ENCODE peak calls at places on chromosomes 2 and 18, in six cellular contexts. L, P, E, T, R and C are unnamed samples.

GRCh38 chr2:24754985-24755690 is 38.1 kb downstream of the PTRHD1 start:
- DNase-seq in L (no peak), P (no peak), E (no peak), T (no peak), R (no peak), C (no peak)

GRCh38 chr2:153360239-153360638 is 118.3 kb downstream of the RPRM start:
- DNase-seq in L (no peak), P (no peak), E (no peak), T (no peak), R (no peak), C (no peak)

GRCh38 chr18:39840406-39840805 is 2114.6 kb upstream of the PIK3C3 start:
- DNase-seq in L (no peak), P (no peak), E (no peak), T (no peak), R (no peak), C (no peak)

GRCh38 chr2:9139491-9140443 is 66.8 kb upstream of the ASAP2 start:
- DNase-seq in L (peak; percentile 70), P (peak; percentile 78), E (peak; percentile 52), T (peak; percentile 83), R (peak; percentile 77), C (peak; percentile 68)

GRCh38 chr18:41099451-41099850 is 855.6 kb upstream of the PIK3C3 start:
- DNase-seq in L (no peak), P (no peak), E (no peak), T (no peak), R (no peak), C (no peak)

GRCh38 chr18:7824970-7825369 is 257.9 kb downstream of the PTPRM start:
- DNase-seq in L (no peak), P (peak; percentile 12), E (no peak), T (no peak), R (no peak), C (peak; percentile 74)

GRCh38 chr2:216696751-216697560 is 1.6 kb upstream of the IGFBP5 start:
- DNase-seq in L (no peak), P (no peak), E (peak; percentile 62), T (no peak), R (no peak), C (no peak)

GRCh38 chr2:24642351-24642750 is 150.8 kb downstream of the PTRHD1 start:
- DNase-seq in L (no peak), P (no peak), E (no peak), T (no peak), R (no peak), C (no peak)

GRCh38 chr2:185181901-185182300 is 556.7 kb upstream of the FSIP2 start:
- DNase-seq in L (no peak), P (no peak), E (no peak), T (no peak), R (no peak), C (no peak)

GRCh38 chr18:56711706-56712445 is 60.7 kb downstream of the WDR7 start:
- DNase-seq in L (no peak), P (no peak), E (no peak), T (no peak), R (no peak), C (no peak)

GRCh38 chr18:67421666-67422065 is 94.9 kb downstream of the DSEL start:
- DNase-seq in L (no peak), P (no peak), E (no peak), T (no peak), R (no peak), C (no peak)

GRCh38 chr2:173414823-173415322 is 60.2 kb downstream of the CDCA7 start:
- DNase-seq in L (peak; percentile 62), P (no peak), E (no peak), T (no peak), R (no peak), C (no peak)

GRCh38 chr2:223970343-223971128 is 13.3 kb downstream of the MRPL44 start:
- DNase-seq in L (no peak), P (peak; percentile 58), E (peak; percentile 49), T (no peak), R (no peak), C (no peak)

GRCh38 chr2:890791-891190 is 59.9 kb upstream of the SNTG2 start:
- DNase-seq in L (no peak), P (no peak), E (no peak), T (no peak), R (peak; percentile 19), C (no peak)

GRCh38 chr2:11541693-11542274 is 7.9 kb downstream of the GREB1 start:
- DNase-seq in L (no peak), P (no peak), E (no peak), T (no peak), R (no peak), C (no peak)

GRCh38 chr2:11539317-11540147 is 5.7 kb downstream of the GREB1 start:
- DNase-seq in L (peak; percentile 74), P (peak; percentile 94), E (no peak), T (no peak), R (no peak), C (no peak)

GRCh38 chr2:11542275-11542819 is 8.5 kb downstream of the GREB1 start:
- DNase-seq in L (no peak), P (no peak), E (no peak), T (no peak), R (no peak), C (no peak)

GRCh38 chr2:11540148-11540995 is 6.5 kb downstream of the GREB1 start:
- DNase-seq in L (peak; percentile 59), P (peak; percentile 65), E (peak; percentile 9), T (no peak), R (no peak), C (no peak)

DNA sequence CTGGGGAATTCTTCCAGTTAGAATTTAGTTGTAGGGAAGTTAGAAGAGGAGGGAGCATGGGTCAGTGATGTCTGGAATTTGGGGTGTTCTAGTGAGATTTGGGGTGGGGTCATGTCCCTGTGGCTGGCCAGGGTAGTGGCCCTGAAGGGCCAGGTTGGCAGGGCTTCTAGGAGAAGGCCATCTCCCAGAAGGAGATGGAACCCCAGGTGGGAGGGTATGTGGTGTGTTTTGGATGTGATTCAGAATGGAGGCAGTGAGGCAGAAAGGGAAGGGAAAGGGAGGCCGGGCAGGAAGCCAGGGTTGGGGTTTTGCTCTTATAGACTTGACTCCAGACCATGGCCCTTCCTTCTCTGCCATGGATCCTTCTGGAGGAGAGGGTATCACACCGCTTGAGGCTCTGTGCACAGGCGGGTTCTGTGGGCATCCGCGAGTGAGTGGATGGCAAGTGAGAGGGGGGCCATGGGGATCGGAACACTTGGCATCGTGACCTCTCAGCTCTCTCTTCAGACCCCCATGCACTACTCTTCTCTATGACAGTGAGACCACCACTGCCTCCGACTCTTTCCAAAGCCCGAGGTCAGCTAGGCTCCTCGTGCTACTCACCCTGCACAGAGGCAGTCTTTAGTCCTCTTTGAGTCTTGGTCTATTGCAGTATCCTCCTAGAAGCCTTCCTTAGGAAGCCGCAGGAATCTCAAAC is 7.3 kb downstream of the GREB1 start:
- DNase-seq in L (no peak), P (no peak), E (no peak), T (no peak), R (no peak), C (no peak)
- H3K27me3 ChIP-seq in L (no peaks in the 10 kb centered on the region), P (no peaks in the 10 kb centered on the region), E (no peaks in the 10 kb centered on the region), T (peaks cover 41% of the 10 kb centered on the region), R (no peaks in the 10 kb centered on the region), C (no peaks in the 10 kb centered on the region)

DNA sequence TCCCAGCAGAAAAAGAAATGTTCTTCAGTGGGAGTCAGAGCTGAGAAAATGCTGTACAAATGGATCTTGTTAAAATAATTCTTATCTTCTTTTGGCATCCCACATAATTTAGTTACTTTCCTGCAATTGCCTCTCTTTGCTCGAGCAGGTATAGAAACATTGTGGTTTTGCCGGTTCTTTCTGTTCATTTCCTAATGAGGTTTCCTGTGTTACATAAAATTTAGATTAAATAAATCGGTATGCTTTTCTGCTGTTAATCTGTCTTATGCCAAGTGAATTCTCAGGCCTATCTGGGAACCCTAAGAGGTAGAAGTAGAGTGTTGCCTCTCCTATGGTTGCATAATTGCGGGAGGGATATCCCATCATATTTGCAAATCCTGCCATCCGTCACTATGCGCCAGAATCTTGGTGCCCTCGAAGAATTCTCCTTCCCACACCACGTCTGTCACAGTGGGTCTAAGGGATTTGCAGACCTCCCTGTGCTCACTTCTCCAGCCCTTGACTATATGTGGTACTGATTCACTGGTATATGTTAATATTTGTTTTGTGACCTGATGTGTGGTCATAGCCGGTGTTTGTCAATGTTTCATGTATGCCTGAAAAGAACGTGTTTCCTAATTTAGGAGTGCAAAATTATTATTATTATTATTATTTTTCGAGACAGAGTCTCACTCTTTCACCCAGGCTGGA is 12.2 kb upstream of the HDAC4 start:
- DNase-seq in L (no peak), P (no peak), E (no peak), T (no peak), R (no peak), C (no peak)
- H3K9me3 ChIP-seq in L (no peaks in the 10 kb centered on the region), P (no peaks in the 10 kb centered on the region), E (no peaks in the 10 kb centered on the region), T (no peaks in the 10 kb centered on the region), R (peaks cover 14% of the 10 kb centered on the region), C (no peaks in the 10 kb centered on the region)

GRCh38 chr2:199814084-199814844 is 36.7 kb downstream of the FTCDNL1 start:
- DNase-seq in L (no peak), P (no peak), E (no peak), T (no peak), R (no peak), C (no peak)
- H3K27me3 ChIP-seq in L (no peaks in the 10 kb centered on the region), P (no peaks in the 10 kb centered on the region), E (no peaks in the 10 kb centered on the region), T (no peaks in the 10 kb centered on the region), R (no peaks in the 10 kb centered on the region), C (no peaks in the 10 kb centered on the region)

GRCh38 chr2:94758546-94758945 is 112.7 kb upstream of the TEKT4 start:
- DNase-seq in L (no peak), P (no peak), E (no peak), T (no peak), R (no peak), C (no peak)
- H3K9me3 ChIP-seq in L (no peaks in the 10 kb centered on the region), P (no peaks in the 10 kb centered on the region), E (no peaks in the 10 kb centered on the region), T (no peaks in the 10 kb centered on the region), R (peaks cover 3% of the 10 kb centered on the region), C (no peaks in the 10 kb centered on the region)

GRCh38 chr2:176117162-176117822 is 714 bp downstream of the HOXD10 start:
- DNase-seq in L (no peak), P (no peak), E (no peak), T (no peak), R (no peak), C (no peak)
- H3K27me3 ChIP-seq in L (no peaks in the 10 kb centered on the region), P (peaks cover 74% of the 10 kb centered on the region), E (no peaks in the 10 kb centered on the region), T (peaks cover 100% of the 10 kb centered on the region), R (peaks cover 36% of the 10 kb centered on the region), C (peaks cover 100% of the 10 kb centered on the region)